ENCODE peak calls at places on chromosomes 4 and X, in six cellular contexts. K, D, H, N, Q and U are unnamed samples.

GRCh38 chr4:146637853-146638800 is 566 bp upstream of the POU4F2 start:
- DNase-seq in K (no peak), D (no peak), H (no peak), N (no peak), Q (no peak), U (no peak)

GRCh38 chr4:155704841-155705404 is 38.3 kb downstream of the GUCY1A1 start:
- DNase-seq in K (no peak), D (no peak), H (no peak), N (no peak), Q (no peak), U (no peak)

GRCh38 chrX:134634691-134635090 is 23.6 kb downstream of the PLAC1 start:
- DNase-seq in K (no peak), D (no peak), H (no peak), N (no peak), Q (no peak), U (no peak)

GRCh38 chrX:105821471-105822081 is 763 bp upstream of the NRK start:
- DNase-seq in K (no peak), D (no peak), H (no peak), N (no peak), Q (no peak), U (no peak)

GRCh38 chrX:9581771-9582396 is 117.0 kb downstream of the TBL1X start:
- DNase-seq in K (no peak), D (no peak), H (no peak), N (no peak), Q (no peak), U (no peak)

GRCh38 chr4:58163172-58163571 is 1053.0 kb upstream of the IGFBP7 start:
- DNase-seq in K (no peak), D (no peak), H (no peak), N (no peak), Q (no peak), U (no peak)

GRCh38 chrX:78747471-78747870 is at the start of gene LPAR4:
- DNase-seq in K (no peak), D (no peak), H (no peak), N (no peak), Q (no peak), U (no peak)

GRCh38 chr4:85478576-85478975 is 3.6 kb downstream of the ARHGAP24 start:
- DNase-seq in K (no peak), D (no peak), H (no peak), N (peak), Q (no peak), U (no peak)

GRCh38 chr4:120156115-120156718 is 89.6 kb upstream of the MAD2L1 start:
- DNase-seq in K (no peak), D (no peak), H (peak), N (peak), Q (peak), U (no peak)

GRCh38 chr4:2757426-2757825 is 1.3 kb upstream of the TNIP2 start:
- DNase-seq in K (no peak), D (no peak), H (no peak), N (no peak), Q (no peak), U (no peak)

GRCh38 chr4:47213971-47214370 is 182.6 kb downstream of the GABRB1 start:
- DNase-seq in K (no peak), D (no peak), H (no peak), N (peak), Q (no peak), U (no peak)

GRCh38 chr4:186781032-186781917 is 57.6 kb upstream of the FAT1 start:
- DNase-seq in K (no peak), D (no peak), H (no peak), N (peak), Q (no peak), U (no peak)

GRCh38 chr4:70603856-70604255 is 11.8 kb downstream of the AMBN start:
- DNase-seq in K (no peak), D (no peak), H (no peak), N (no peak), Q (no peak), U (no peak)

GRCh38 chr4:71231073-71231752 is 107.6 kb upstream of the SLC4A4 start:
- DNase-seq in K (no peak), D (no peak), H (no peak), N (no peak), Q (peak), U (no peak)

GRCh38 chrX:139826065-139827044 is 106.5 kb downstream of the ATP11C start:
- DNase-seq in K (no peak), D (no peak), H (no peak), N (no peak), Q (no peak), U (no peak)

GRCh38 chrX:33357606-33358005 is 146.3 kb upstream of the DMD start:
- DNase-seq in K (no peak), D (no peak), H (no peak), N (no peak), Q (no peak), U (no peak)

GRCh38 chr4:110009526-110009925 is 96.8 kb downstream of the EGF start:
- DNase-seq in K (no peak), D (no peak), H (no peak), N (peak), Q (no peak), U (no peak)

GRCh38 chr4:151669990-151670389 is 90.8 kb downstream of the GATB start:
- DNase-seq in K (no peak), D (no peak), H (no peak), N (no peak), Q (no peak), U (no peak)

GRCh38 chrX:153649178-153649914 is 2.3 kb downstream of the DUSP9 start:
- DNase-seq in K (no peak), D (peak), H (peak), N (no peak), Q (no peak), U (peak)

GRCh38 chr4:77012726-77013125 is 63.1 kb downstream of the CCNI start:
- DNase-seq in K (no peak), D (no peak), H (no peak), N (no peak), Q (no peak), U (no peak)

GRCh38 chr4:107801766-107802211 is 22.9 kb upstream of the SGMS2 start:
- DNase-seq in K (no peak), D (no peak), H (no peak), N (peak), Q (no peak), U (no peak)

GRCh38 chr4:104262678-104263077 is 232.0 kb downstream of the CXXC4 start:
- DNase-seq in K (no peak), D (no peak), H (no peak), N (peak), Q (no peak), U (no peak)

GRCh38 chrX:7586126-7586525 is 256.8 kb upstream of the VCX start:
- DNase-seq in K (no peak), D (no peak), H (peak), N (peak), Q (peak), U (no peak)

GRCh38 chr4:113293673-113294072 is 244.2 kb downstream of the ANK2 start:
- DNase-seq in K (no peak), D (no peak), H (no peak), N (no peak), Q (no peak), U (no peak)

GRCh38 chrX:22081475-22082092 is 49.5 kb downstream of the PHEX start:
- DNase-seq in K (peak), D (no peak), H (no peak), N (peak), Q (peak), U (peak)

GRCh38 chr4:164977243-164978164 is at the start of gene TRIM61:
- DNase-seq in K (peak), D (peak), H (no peak), N (peak), Q (no peak), U (no peak)

GRCh38 chrX:40729923-40730584 is 5.3 kb downstream of the MED14 start:
- DNase-seq in K (no peak), D (no peak), H (no peak), N (no peak), Q (no peak), U (no peak)

GRCh38 chr4:67723949-67724348 is 23.0 kb upstream of the UBA6 start:
- DNase-seq in K (no peak), D (no peak), H (no peak), N (no peak), Q (no peak), U (no peak)

GRCh38 chrX:47361538-47362511 is 8.6 kb upstream of the ZNF157 start:
- DNase-seq in K (no peak), D (peak), H (peak), N (peak), Q (peak), U (peak)

GRCh38 chr4:118849867-118850812 is 14.2 kb upstream of the SEC24D start:
- DNase-seq in K (no peak), D (no peak), H (no peak), N (no peak), Q (no peak), U (peak)

GRCh38 chr4:103052779-103053178 is 23.8 kb downstream of the SLC9B2 start:
- DNase-seq in K (no peak), D (no peak), H (no peak), N (no peak), Q (no peak), U (no peak)

GRCh38 chr4:83751336-83751949 is 215.5 kb downstream of the GPAT3 start:
- DNase-seq in K (no peak), D (no peak), H (no peak), N (no peak), Q (no peak), U (no peak)

GRCh38 chrX:20715176-20715575 is 448.5 kb upstream of the RPS6KA3 start:
- DNase-seq in K (no peak), D (no peak), H (no peak), N (no peak), Q (no peak), U (no peak)

GRCh38 chr4:152935661-152936445 is at the start of gene FHDC1:
- DNase-seq in K (peak), D (no peak), H (peak), N (no peak), Q (no peak), U (no peak)

GRCh38 chr4:101265816-101266172 is 81.5 kb downstream of the PPP3CA start:
- DNase-seq in K (no peak), D (no peak), H (no peak), N (no peak), Q (no peak), U (no peak)

GRCh38 chrX:106177106-106177981 is 9.2 kb downstream of the PWWP3B start:
- DNase-seq in K (no peak), D (no peak), H (no peak), N (no peak), Q (no peak), U (no peak)

GRCh38 chr4:138188406-138189084 is 53.6 kb downstream of the SLC7A11 start:
- DNase-seq in K (no peak), D (no peak), H (no peak), N (no peak), Q (no peak), U (no peak)